ENCODE peak calls at places on chromosome 18, in four cellular contexts. H, I, T and O are unnamed samples.

GRCh38 chr18:3653263-3653858 is 203.4 kb downstream of the TGIF1 start:
- DNase-seq in I (no peak), T (no peak), H (no peak), O (no peak)

GRCh38 chr18:13035249-13035914 is 44.2 kb downstream of the CEP192 start:
- DNase-seq in H (no peak), I (no peak), T (no peak), O (no peak)

GRCh38 chr18:79434611-79435010 is 38.9 kb downstream of the NFATC1 start:
- DNase-seq in T (no peak), I (no peak), H (peak), O (no peak)

GRCh38 chr18:80239830-80240229 is 7.5 kb downstream of the PARD6G start:
- DNase-seq in T (no peak), I (no peak), H (no peak), O (no peak)

GRCh38 chr18:79068299-79068945 is 772 bp upstream of the ATP9B start:
- DNase-seq in I (peak), T (no peak), H (no peak), O (no peak)

GRCh38 chr18:74604366-74604765 is 6.7 kb downstream of the ZNF407 start:
- DNase-seq in I (no peak), T (no peak), H (no peak), O (no peak)

GRCh38 chr18:59929621-59930295 is 30.0 kb downstream of the PMAIP1 start:
- DNase-seq in T (no peak), H (no peak), I (no peak), O (no peak)

GRCh38 chr18:50853863-50854271 is 25.1 kb upstream of the ME2 start:
- DNase-seq in T (peak), I (no peak), H (no peak), O (no peak)

GRCh38 chr18:37778417-37779165 is 213.0 kb upstream of the CELF4 start:
- DNase-seq in T (peak), I (no peak), H (peak), O (peak)

GRCh38 chr18:45777393-45777792 is 48.1 kb upstream of the SIGLEC15 start:
- DNase-seq in I (no peak), T (no peak), H (no peak), O (no peak)

GRCh38 chr18:55433688-55434087 is 154.3 kb downstream of the TCF4 start:
- DNase-seq in T (no peak), I (no peak), H (no peak), O (no peak)

GRCh38 chr18:12520442-12520992 is 112.8 kb downstream of the PRELID3A start:
- DNase-seq in H (no peak), T (no peak), I (no peak), O (no peak)

GRCh38 chr18:23403310-23403709 is 49.8 kb upstream of the RIOK3 start:
- DNase-seq in I (no peak), H (no peak), T (no peak), O (no peak)

GRCh38 chr18:54607213-54607934 is 16.3 kb downstream of the DYNAP start:
- DNase-seq in H (peak), T (peak), I (no peak), O (peak)

GRCh38 chr18:22606563-22607283 is 189.0 kb upstream of the CTAGE1 start:
- DNase-seq in T (no peak), I (no peak), H (no peak), O (no peak)

GRCh38 chr18:13164406-13164805 is 54.2 kb upstream of the LDLRAD4 start:
- DNase-seq in H (no peak), T (no peak), I (no peak), O (no peak)